ENCODE peak calls at places on chromosome 1, in five cellular contexts. J, I, V, Y and E are unnamed samples.

GRCh38 chr1:12610305-12610935 is 7.6 kb downstream of the DHRS3 start:
- DNase-seq in Y (no peak), V (no peak), I (no peak), J (no peak), E (no peak)

GRCh38 chr1:163035791-163036249 is 33.3 kb upstream of the RGS4 start:
- DNase-seq in V (peak; percentile 74), Y (no peak), J (no peak), I (no peak), E (no peak)

GRCh38 chr1:3695326-3696217 is 43.3 kb downstream of the TP73 start:
- DNase-seq in V (peak; percentile 39), I (peak; percentile 77), Y (peak; percentile 75), J (peak; percentile 77), E (peak; percentile 87)

GRCh38 chr1:162632743-162633326 is 571 bp downstream of the DDR2 start:
- DNase-seq in J (no peak), V (peak; percentile 49), Y (no peak), I (no peak), E (no peak)

GRCh38 chr1:215845224-215845902 is 278.3 kb downstream of the KCTD3 start:
- DNase-seq in J (no peak), V (peak; percentile 64), I (no peak), Y (no peak), E (no peak)

GRCh38 chr1:184191181-184191601 is 139.7 kb downstream of the TSEN15 start:
- DNase-seq in I (peak; percentile 56), J (no peak), Y (peak; percentile 76), V (peak; percentile 80), E (no peak)

GRCh38 chr1:23539698-23540266 is 8.7 kb upstream of the E2F2 start:
- DNase-seq in V (peak; percentile 91), Y (peak; percentile 91), I (peak; percentile 89), J (peak; percentile 90), E (peak; percentile 93)

GRCh38 chr1:76279387-76279748 is 204.8 kb downstream of the ST6GALNAC3 start:
- DNase-seq in I (no peak), V (no peak), Y (no peak), J (no peak), E (no peak)

GRCh38 chr1:156480411-156481192 is 20.0 kb downstream of the MEF2D start:
- DNase-seq in Y (peak; percentile 83), I (peak; percentile 63), J (peak; percentile 80), V (peak; percentile 59), E (peak; percentile 91)

GRCh38 chr1:16181887-16182719 is 26.2 kb upstream of the EPHA2 start:
- DNase-seq in V (peak; percentile 96), Y (peak; percentile 90), J (peak; percentile 90), I (peak; percentile 67), E (no peak)

GRCh38 chr1:206591236-206591635 is 21.0 kb downstream of the EIF2D start:
- DNase-seq in I (no peak), V (peak; percentile 16), Y (no peak), J (no peak), E (no peak)

GRCh38 chr1:178819123-178819522 is 51.8 kb downstream of the ANGPTL1 start:
- DNase-seq in V (no peak), Y (no peak), I (no peak), J (no peak), E (no peak)

GRCh38 chr1:245577396-245578157 is 422.8 kb downstream of the KIF26B start:
- DNase-seq in Y (no peak), V (no peak), J (peak; percentile 6), I (no peak), E (no peak)

GRCh38 chr1:109482796-109483638 is 688 bp upstream of the ATXN7L2 start:
- DNase-seq in V (no peak), J (peak; percentile 70), I (peak; percentile 60), Y (peak; percentile 74), E (peak; percentile 41)

GRCh38 chr1:196029410-196029809 is 578.8 kb downstream of the KCNT2 start:
- DNase-seq in J (no peak), V (no peak), I (no peak), Y (no peak), E (no peak)

GRCh38 chr1:59898927-59899326 is 27.6 kb downstream of the CYP2J2 start:
- DNase-seq in J (no peak), I (no peak), V (peak; percentile 7), Y (no peak), E (no peak)

GRCh38 chr1:108149796-108150467 is 50.2 kb downstream of the SLC25A24 start:
- DNase-seq in J (no peak), I (no peak), V (peak; percentile 26), Y (no peak), E (no peak)

GRCh38 chr1:181675625-181676024 is 192.3 kb downstream of the CACNA1E start:
- DNase-seq in I (no peak), J (no peak), Y (no peak), V (no peak), E (no peak)

GRCh38 chr1:95023399-95024050 is 49.2 kb downstream of the ALG14 start:
- DNase-seq in V (peak; percentile 88), J (no peak), I (no peak), Y (no peak), E (no peak)

GRCh38 chr1:244918422-244919319 is 54.3 kb upstream of the HNRNPU start:
- DNase-seq in J (peak; percentile 82), Y (peak; percentile 86), I (peak; percentile 43), V (peak; percentile 14), E (peak; percentile 71)

GRCh38 chr1:44531785-44532566 is 126.9 kb downstream of the RNF220 start:
- DNase-seq in J (no peak), Y (no peak), I (no peak), V (peak; percentile 14), E (no peak)

GRCh38 chr1:9239622-9240401 is 5.2 kb downstream of the H6PD start:
- DNase-seq in I (no peak), Y (peak; percentile 72), J (peak; percentile 77), V (peak; percentile 90), E (peak; percentile 69)

GRCh38 chr1:77407738-77408375 is 126.0 kb downstream of the AK5 start:
- DNase-seq in Y (no peak), J (no peak), I (no peak), V (no peak), E (no peak)

GRCh38 chr1:77415585-77415984 is 133.8 kb downstream of the AK5 start:
- DNase-seq in Y (no peak), I (no peak), V (no peak), J (no peak), E (no peak)

GRCh38 chr1:77412794-77413530 is 131.1 kb downstream of the AK5 start:
- DNase-seq in J (no peak), V (no peak), Y (no peak), I (no peak), E (no peak)

GRCh38 chr1:77413541-77414335 is 131.9 kb downstream of the AK5 start:
- DNase-seq in I (no peak), J (no peak), V (no peak), Y (no peak), E (peak; percentile 8)

DNA sequence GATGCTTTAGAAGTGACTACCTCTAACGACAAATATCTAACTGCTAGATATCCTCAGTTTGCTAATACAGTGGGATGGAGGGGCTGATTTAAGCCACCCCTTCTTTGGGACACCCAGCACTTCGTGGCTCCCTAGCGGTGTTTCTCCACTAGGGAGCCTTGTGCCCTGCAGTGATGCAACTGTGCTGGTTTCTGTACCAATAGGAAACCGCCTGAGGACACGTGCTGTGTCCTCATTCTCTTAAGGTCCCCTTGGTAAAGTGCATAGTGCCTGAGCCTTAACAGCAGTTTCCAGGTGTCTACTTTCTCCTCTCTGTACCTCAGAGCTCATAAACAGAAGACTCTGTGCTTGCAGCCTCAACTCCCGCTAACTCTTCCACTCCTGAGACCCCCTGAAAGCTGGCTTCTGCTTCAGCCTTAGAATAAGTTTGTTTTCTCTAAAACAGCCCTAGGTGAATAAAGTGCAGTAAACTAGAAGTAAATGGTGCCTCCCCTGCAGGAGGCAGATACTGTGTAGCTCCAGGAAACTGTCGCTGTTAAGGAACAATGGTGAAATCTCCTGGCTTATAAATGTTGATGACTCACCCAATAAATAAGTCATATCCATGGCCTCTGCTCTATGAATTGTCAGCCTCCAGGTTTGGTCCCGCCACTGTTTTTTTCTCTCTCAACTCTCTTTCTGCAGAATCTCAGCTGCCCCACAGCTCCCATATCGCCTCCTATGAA is 130.4 kb downstream of the AK5 start:
- DNase-seq in Y (no peak), J (no peak), I (no peak), V (peak; percentile 55), E (no peak)
- TF ChIP-seq CTCF in Y (no peak), J (no peak), I (no peak), V (no peak), E (no peak)

GRCh38 chr1:230278871-230279582 is 147.1 kb downstream of the PGBD5 start:
- DNase-seq in Y (no peak), I (peak; percentile 34), J (peak; percentile 38), V (no peak), E (no peak)

GRCh38 chr1:230279583-230279945 is 146.6 kb downstream of the PGBD5 start:
- DNase-seq in Y (peak; percentile 50), V (no peak), I (peak; percentile 33), J (peak; percentile 46), E (no peak)

GRCh38 chr1:230280054-230280795 is 145.9 kb downstream of the PGBD5 start:
- DNase-seq in V (no peak), J (peak; percentile 57), I (no peak), Y (peak; percentile 60), E (no peak)

GRCh38 chr1:230276401-230276800 is 149.7 kb downstream of the PGBD5 start:
- DNase-seq in Y (peak; percentile 35), V (no peak), I (peak; percentile 27), J (peak; percentile 34), E (no peak)

GRCh38 chr1:230277201-230277771 is 148.8 kb downstream of the PGBD5 start:
- DNase-seq in I (peak; percentile 25), Y (peak; percentile 15), J (peak; percentile 36), V (no peak), E (no peak)
- TF ChIP-seq CTCF in I (no peak), Y (no peak), J (no peak), V (no peak), E (no peak)

GRCh38 chr1:5888606-5889211 is 103.5 kb downstream of the NPHP4 start:
- DNase-seq in Y (peak; percentile 12), I (no peak), J (no peak), V (no peak), E (no peak)
- TF ChIP-seq CTCF in Y (no peak), I (no peak), J (no peak), V (no peak), E (no peak)

GRCh38 chr1:157773723-157774350 is 3.1 kb downstream of the FCRL2 start:
- DNase-seq in Y (no peak), V (no peak), J (no peak), I (no peak), E (peak; percentile 29)
- TF ChIP-seq CTCF in Y (no peak), V (no peak), J (no peak), I (no peak), E (peak; percentile 56)